ENCODE peak calls at places on chromosomes 3 and 15, in ten cellular contexts. N is cardiac fibroblast, D is pancreas, H is epithelial cell of esophagus, G is fibroblast of the aortic adventitia, W is astrocyte, O is fibroblast of pulmonary artery, E is suprapubic skin, C is right lobe of liver, K is GM23338. F is an unnamed sample.

GRCh38 chr3:46517016-46517770 is 19.4 kb downstream of the RTP3 start:
- DNase-seq in N (peak), D (no peak), H (peak), G (peak), W (peak), O (peak), E (no peak), C (no peak), K (no peak), F (peak)

GRCh38 chr15:88709960-88710715 is 71.3 kb downstream of the ISG20 start:
- DNase-seq in N (no peak), D (no peak), H (no peak), G (no peak), W (no peak), O (no peak), E (peak), C (no peak), K (no peak), F (no peak)

GRCh38 chr3:152183473-152183872 is 85.3 kb upstream of the MBNL1 start:
- DNase-seq in N (peak), D (no peak), H (no peak), G (peak), W (no peak), O (peak), E (no peak), C (no peak), K (peak), F (no peak)

GRCh38 chr15:100191161-100191560 is 150.6 kb downstream of the ADAMTS17 start:
- DNase-seq in N (no peak), D (no peak), H (peak), G (no peak), W (no peak), O (no peak), E (no peak), C (no peak), K (no peak), F (no peak)

GRCh38 chr3:21484323-21485154 is 266.5 kb downstream of the ZNF385D start:
- DNase-seq in N (peak), D (peak), H (peak), G (peak), W (peak), O (peak), E (no peak), C (peak), K (peak), F (peak)

GRCh38 chr15:43370975-43371974 is at the start of the genes TUBGCP4 and ZSCAN29:
- DNase-seq in N (peak), D (peak), H (peak), G (peak), W (peak), O (peak), E (peak), C (peak), K (peak), F (peak)

GRCh38 chr15:22257047-22257667 is 176.8 kb downstream of the OR4M2 start:
- DNase-seq in N (no peak), D (no peak), H (no peak), G (peak), W (no peak), O (no peak), E (no peak), C (peak), K (no peak), F (no peak)

GRCh38 chr15:28903555-28903954 is 17.8 kb downstream of the APBA2 start:
- DNase-seq in N (no peak), D (no peak), H (no peak), G (no peak), W (no peak), O (no peak), E (peak), C (no peak), K (no peak), F (no peak)

GRCh38 chr15:51189579-51190397 is 95.1 kb upstream of the TNFAIP8L3 start:
- DNase-seq in N (no peak), D (no peak), H (no peak), G (no peak), W (no peak), O (no peak), E (no peak), C (no peak), K (no peak), F (no peak)

GRCh38 chr3:192062186-192062585 is 601.2 kb downstream of the PYDC2 start:
- DNase-seq in N (no peak), D (no peak), H (peak), G (no peak), W (peak), O (no peak), E (no peak), C (no peak), K (no peak), F (no peak)

GRCh38 chr3:181402347-181402746 is 309.4 kb upstream of the SOX2 start:
- DNase-seq in N (no peak), D (no peak), H (no peak), G (no peak), W (no peak), O (no peak), E (no peak), C (no peak), K (no peak), F (no peak)

GRCh38 chr3:34107669-34108068 is 309.2 kb downstream of the PDCD6IP start:
- DNase-seq in N (no peak), D (no peak), H (no peak), G (no peak), W (no peak), O (no peak), E (no peak), C (no peak), K (no peak), F (no peak)

GRCh38 chr3:15536856-15537255 is 15.3 kb upstream of the COLQ start:
- DNase-seq in N (no peak), D (no peak), H (no peak), G (no peak), W (no peak), O (no peak), E (no peak), C (no peak), K (no peak), F (no peak)

GRCh38 chr3:12507871-12508281 is 23.6 kb downstream of the TSEN2 start:
- DNase-seq in N (peak), D (no peak), H (peak), G (peak), W (peak), O (peak), E (no peak), C (no peak), K (no peak), F (peak)

GRCh38 chr15:58360421-58361090 is 71.2 kb upstream of the LIPC start:
- DNase-seq in N (no peak), D (no peak), H (no peak), G (no peak), W (no peak), O (no peak), E (no peak), C (no peak), K (no peak), F (no peak)

GRCh38 chr15:39663684-39664083 is 82.8 kb downstream of the THBS1 start:
- DNase-seq in N (no peak), D (no peak), H (no peak), G (peak), W (no peak), O (peak), E (no peak), C (no peak), K (no peak), F (no peak)

DNA sequence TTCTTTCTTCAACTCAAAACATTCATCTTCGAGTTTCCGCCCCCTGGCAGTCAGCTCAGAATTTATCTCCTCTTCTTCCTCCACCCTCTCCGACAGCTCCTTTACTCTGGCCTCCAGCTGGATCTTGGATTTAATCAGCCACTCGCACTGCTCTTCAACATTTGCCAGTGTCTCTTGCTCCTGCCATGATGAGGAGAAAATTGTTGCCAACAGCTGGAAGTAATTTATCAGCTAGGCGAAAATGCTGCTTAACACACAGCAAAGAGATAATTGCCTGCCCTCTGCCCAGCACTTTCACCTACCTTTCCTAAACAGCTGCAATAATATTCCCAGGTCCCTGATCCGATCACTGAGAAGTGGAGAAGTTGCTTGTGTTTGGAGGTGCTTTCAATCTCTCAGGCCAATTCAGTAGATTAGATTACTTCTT is 69.3 kb downstream of the MYH15 start:
- DNase-seq in N (no peak), D (no peak), H (no peak), G (peak), W (peak), O (no peak), E (no peak), C (no peak), K (peak), F (no peak)
- H3K4me3 ChIP-seq in N (no peak), D (no peak), H (no peak), G (no peak), W (no peak), O (no peak), E (no peak), C (no peak), K (no peak), F (no peak)

GRCh38 chr15:83206971-83207621 is 527 bp downstream of the HDGFL3 start:
- DNase-seq in N (peak), D (peak), H (peak), G (peak), W (peak), O (peak), E (no peak), C (no peak), K (peak), F (no peak)
- H3K4me3 ChIP-seq in N (peak), D (peak), H (peak), G (peak), W (peak), O (peak), E (peak), C (peak), K (peak), F (peak)

DNA sequence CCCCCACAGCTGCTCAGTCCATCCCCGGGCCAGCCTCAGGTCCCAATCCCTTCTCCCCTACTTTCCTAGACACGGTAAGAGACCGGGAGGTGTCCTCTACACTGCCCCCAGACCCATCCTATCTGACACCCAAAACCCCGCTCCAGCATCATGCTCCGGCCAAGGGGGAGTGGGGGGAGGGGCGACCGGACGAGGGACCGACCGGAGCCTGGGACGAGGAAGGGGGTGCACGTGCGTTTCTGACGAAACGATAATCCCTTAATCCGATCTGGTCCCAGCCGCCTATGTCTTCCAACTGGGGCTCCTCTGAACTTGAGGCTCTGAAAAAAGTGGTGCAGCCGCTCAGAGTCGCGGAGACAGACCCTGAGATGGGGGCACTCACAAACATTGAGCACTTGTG is 484 bp downstream of the CPLX3 start:
- DNase-seq in N (no peak), D (no peak), H (no peak), G (no peak), W (no peak), O (no peak), E (no peak), C (no peak), K (peak), F (no peak)
- H3K4me3 ChIP-seq in N (no peak), D (no peak), H (no peak), G (no peak), W (no peak), O (no peak), E (no peak), C (no peak), K (peak), F (no peak)

GRCh38 chr3:160671231-160671630 is 5.7 kb upstream of the ARL14 start:
- DNase-seq in N (no peak), D (no peak), H (no peak), G (no peak), W (no peak), O (no peak), E (no peak), C (no peak), K (no peak), F (no peak)
- H3K4me3 ChIP-seq in N (no peak), D (no peak), H (no peak), G (no peak), W (no peak), O (no peak), E (no peak), C (no peak), K (no peak), F (no peak)

GRCh38 chr15:68227806-68228142 is 1.8 kb downstream of the CLN6 start:
- DNase-seq in N (no peak), D (no peak), H (no peak), G (no peak), W (no peak), O (no peak), E (peak), C (no peak), K (no peak), F (no peak)
- H3K4me3 ChIP-seq in N (peak), D (no peak), H (peak), G (peak), W (no peak), O (no peak), E (peak), C (no peak), K (peak), F (peak)